ENCODE peak calls at places on chromosome 3, in four cellular contexts. E is HepG2, C is GM12878, F is K562. K is an unnamed sample.

GRCh38 chr3:149717391-149718056 is 34.8 kb downstream of the COMMD2 start:
- DNase-seq in C (no peak), E (peak; percentile 51), F (peak; percentile 45), K (peak; percentile 31)

GRCh38 chr3:64149886-64150285 is 75.4 kb downstream of the PRICKLE2 start:
- DNase-seq in F (no peak), E (no peak), C (no peak), K (no peak)

GRCh38 chr3:146093928-146094327 is 67.1 kb downstream of the PLOD2 start:
- DNase-seq in E (no peak), C (no peak), F (no peak), K (no peak)

GRCh38 chr3:108414007-108414406 is 96.4 kb downstream of the MYH15 start:
- DNase-seq in F (no peak), C (no peak), E (no peak), K (no peak)

GRCh38 chr3:21484323-21485154 is 266.5 kb downstream of the ZNF385D start:
- DNase-seq in F (peak; percentile 22), C (peak; percentile 4), E (peak; percentile 29), K (peak; percentile 59)

GRCh38 chr3:156478931-156479330 is 76.0 kb downstream of the SSR3 start:
- DNase-seq in E (no peak), C (no peak), F (no peak), K (no peak)

GRCh38 chr3:193960485-193961172 is 175.3 kb upstream of the HES1 start:
- DNase-seq in E (no peak), C (no peak), F (no peak), K (no peak)

GRCh38 chr3:47315069-47315647 is 32.4 kb downstream of the KLHL18 start:
- DNase-seq in F (peak; percentile 45), C (no peak), E (no peak), K (no peak)

GRCh38 chr3:169668957-169669681 is 5.6 kb upstream of the MECOM start:
- DNase-seq in F (peak; percentile 47), C (no peak), E (peak; percentile 29), K (peak; percentile 59)

GRCh38 chr3:185646382-185647133 is 60.5 kb downstream of the SENP2 start:
- DNase-seq in C (no peak), F (no peak), E (no peak), K (no peak)

GRCh38 chr3:112770026-112770626 is 76.5 kb downstream of the CD200R1L start:
- DNase-seq in C (no peak), F (peak; percentile 30), E (no peak), K (no peak)

GRCh38 chr3:30481241-30481640 is 125.2 kb upstream of the TGFBR2 start:
- DNase-seq in E (no peak), F (no peak), C (no peak), K (no peak)

GRCh38 chr3:10495003-10495402 is 10.4 kb downstream of the ATP2B2 start:
- DNase-seq in E (peak; percentile 60), F (peak; percentile 74), C (no peak), K (peak; percentile 53)

GRCh38 chr3:139284221-139284620 is 59.6 kb upstream of the MRPS22 start:
- DNase-seq in C (no peak), E (no peak), F (no peak), K (no peak)

GRCh38 chr3:193483988-193484539 is 70.6 kb downstream of the ATP13A4 start:
- DNase-seq in C (no peak), F (no peak), E (no peak), K (no peak)

GRCh38 chr3:152879790-152880174 is 44.9 kb downstream of the P2RY1 start:
- DNase-seq in F (no peak), C (no peak), E (no peak), K (no peak)

GRCh38 chr3:50230833-50231125 is 5.2 kb upstream of the GNAI2 start:
- DNase-seq in F (no peak), E (no peak), C (no peak), K (no peak)

DNA sequence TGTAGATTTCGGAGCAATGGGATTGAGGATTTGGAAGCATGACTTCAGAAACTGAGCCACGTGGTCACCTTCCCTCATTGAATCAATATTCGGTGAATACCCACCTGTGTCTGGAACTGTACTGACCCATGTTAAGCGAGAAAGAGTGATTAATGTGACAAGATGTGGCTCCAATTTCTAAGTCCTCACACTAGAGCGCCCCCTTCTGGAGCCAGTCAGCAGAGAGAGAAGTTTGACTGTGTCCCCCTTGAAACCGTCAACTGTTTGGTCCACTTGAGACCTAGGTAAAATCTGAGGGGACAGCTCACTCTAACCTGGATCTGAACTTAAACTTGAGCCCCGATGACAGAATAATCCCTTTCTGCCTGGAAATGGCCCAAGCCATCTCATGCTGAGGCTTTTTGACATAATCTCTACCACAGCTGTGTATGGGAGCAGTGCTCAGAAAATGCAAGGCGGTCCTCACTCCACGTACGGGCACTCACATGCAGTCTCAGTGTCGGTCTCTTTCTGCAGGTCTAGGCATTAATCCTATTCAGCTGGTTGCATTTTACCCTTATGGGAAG is 47.8 kb upstream of the LIMD1 start:
- DNase-seq in C (no peak), F (peak; percentile 78), E (peak; percentile 16), K (peak; percentile 33)
- TF ChIP-seq POLR2AphosphoS2 in C (no peak), F (no peak), E (no peak), K (no peak)

DNA sequence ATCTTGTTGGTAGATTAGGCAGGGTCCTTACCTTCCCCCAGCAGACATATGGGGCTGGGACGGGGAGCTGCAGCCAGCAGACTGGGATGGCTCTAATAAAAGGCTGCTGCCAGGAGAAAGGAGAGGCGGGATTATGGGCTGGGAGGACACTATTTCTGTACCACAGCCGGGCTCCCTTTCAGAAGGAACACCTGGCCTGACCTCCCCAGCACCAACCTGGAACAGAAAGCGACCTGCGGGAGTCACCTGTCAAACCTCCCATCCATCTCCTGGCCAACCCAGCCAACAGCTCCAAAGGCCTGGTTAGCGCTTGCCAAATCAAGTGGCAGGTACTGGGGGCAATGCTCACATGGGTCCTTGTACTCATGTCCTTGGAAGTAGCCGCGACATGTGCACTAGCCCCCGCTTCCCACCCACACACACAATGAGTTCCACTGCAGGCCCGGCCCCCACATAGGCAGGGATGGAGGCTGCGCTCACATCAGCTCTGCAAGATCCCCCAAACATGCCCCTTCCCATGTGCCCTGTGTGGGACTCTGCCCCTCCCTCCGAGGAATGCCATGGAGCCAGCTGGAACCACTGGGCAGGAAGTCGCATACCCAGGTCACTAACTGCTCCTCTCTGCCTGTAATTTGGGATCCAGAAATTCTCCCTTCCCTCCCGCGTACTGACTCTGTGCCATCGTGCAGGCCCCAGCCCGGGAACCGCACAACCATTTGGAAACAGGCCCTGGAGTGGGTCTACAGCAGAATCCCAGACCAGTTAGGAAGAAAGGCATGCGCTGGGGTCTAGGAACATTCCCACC is 99.0 kb downstream of the LRIG1 start:
- DNase-seq in E (no peak), F (no peak), C (no peak), K (no peak)
- TF ChIP-seq POLR2AphosphoS2 in E (no peak), F (no peak), C (no peak), K (no peak)

GRCh38 chr3:39870706-39871105 is 61.3 kb downstream of the MYRIP start:
- DNase-seq in F (no peak), E (no peak), C (no peak), K (no peak)
- TF ChIP-seq POLR2AphosphoS2 in F (no peak), E (no peak), C (no peak), K (no peak)

GRCh38 chr3:53163459-53164387 is 2.7 kb downstream of the PRKCD start:
- DNase-seq in E (no peak), F (no peak), C (no peak), K (no peak)
- TF ChIP-seq POLR2AphosphoS2 in E (no peak), F (no peak), C (no peak), K (no peak)

DNA sequence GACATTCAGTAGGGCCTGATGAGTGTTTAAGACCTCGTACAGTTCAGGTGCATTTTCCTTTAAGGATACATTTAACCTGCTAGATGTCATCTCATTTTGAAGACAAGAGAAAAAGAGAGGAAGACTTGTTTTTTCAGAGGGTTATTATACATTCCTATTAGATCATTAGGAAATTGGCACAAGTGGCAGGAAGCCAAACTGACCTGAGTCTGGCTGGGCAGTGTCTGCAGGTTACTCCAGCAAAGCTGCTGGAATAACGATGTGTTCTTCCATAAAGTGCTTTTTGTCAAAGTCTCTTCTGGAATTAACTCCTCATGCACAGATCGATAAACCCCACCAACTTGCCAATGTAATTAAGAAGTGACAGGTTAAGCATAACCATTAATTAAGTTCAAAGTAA is 396.4 kb upstream of the TPRG1 start:
- DNase-seq in F (no peak), C (no peak), E (no peak), K (no peak)
- TF ChIP-seq POLR2AphosphoS2 in F (no peak), C (no peak), E (no peak), K (no peak)

GRCh38 chr3:195030791-195031321 is 240.1 kb downstream of the XXYLT1 start:
- DNase-seq in C (no peak), F (no peak), E (peak; percentile 74), K (peak; percentile 14)
- TF ChIP-seq POLR2AphosphoS2 in C (no peak), F (no peak), E (no peak), K (no peak)

DNA sequence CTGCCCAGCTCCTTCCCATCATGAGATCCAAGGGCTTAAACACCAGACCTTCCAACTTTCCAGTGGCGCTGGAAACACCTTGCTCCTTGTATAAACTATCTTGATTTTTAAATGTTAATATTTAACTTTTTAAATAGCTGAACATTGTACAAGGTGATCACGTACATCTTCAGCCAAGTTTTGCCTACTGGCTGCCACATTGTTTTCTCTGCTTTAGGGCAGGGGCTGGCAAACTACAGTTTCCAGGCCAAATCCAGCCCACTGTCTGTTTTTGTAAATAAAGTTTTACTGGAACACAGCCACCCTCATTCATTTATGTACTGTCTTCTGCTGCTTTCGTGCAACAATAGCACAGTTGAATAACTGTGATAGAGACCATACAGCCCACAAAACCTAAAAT is 27.6 kb upstream of the FOXP1 start:
- DNase-seq in C (no peak), E (no peak), F (no peak), K (no peak)
- TF ChIP-seq POLR2AphosphoS2 in C (no peak), E (no peak), F (no peak), K (no peak)

K was measured in A549.